ENCODE peak calls at places on chromosome 15, in nine cellular contexts. F is lower lobe of right lung; Q is brain microvascular endothelial cell; U is mammary epithelial cell; O is psoas muscle; L is CD8-positive, alpha-beta T cell; K is lung; C is Peyer's patch; G is Panc1. S is an unnamed sample.

GRCh38 chr15:73926191-73927002 is at the start of gene LOXL1:
- DNase-seq in F (peak), Q (peak), U (peak), O (peak), L (no peak), K (peak), C (peak), G (no peak), S (peak)

GRCh38 chr15:47384316-47384715 is 333.0 kb upstream of the SEMA6D start:
- DNase-seq in F (no peak), Q (peak), U (peak), O (peak), L (no peak), K (no peak), C (no peak), G (no peak), S (peak)

GRCh38 chr15:44298878-44299277 is 10.4 kb downstream of the GOLM2 start:
- DNase-seq in F (no peak), Q (no peak), U (no peak), O (no peak), L (no peak), K (no peak), C (no peak), G (no peak), S (no peak)

GRCh38 chr15:44729394-44729913 is 6.9 kb upstream of the TRIM69 start:
- DNase-seq in F (peak), Q (no peak), U (no peak), O (peak), L (no peak), K (no peak), C (no peak), G (no peak), S (no peak)

GRCh38 chr15:48664436-48664835 is 18.9 kb upstream of the FBN1 start:
- DNase-seq in F (no peak), Q (no peak), U (no peak), O (no peak), L (no peak), K (no peak), C (no peak), G (no peak), S (no peak)

GRCh38 chr15:83092309-83092976 is 15.0 kb upstream of the TM6SF1 start:
- DNase-seq in F (peak), Q (peak), U (peak), O (no peak), L (no peak), K (no peak), C (no peak), G (no peak), S (peak)

GRCh38 chr15:68980786-68981185 is 33.7 kb upstream of the NOX5 start:
- DNase-seq in F (no peak), Q (no peak), U (no peak), O (no peak), L (no peak), K (no peak), C (no peak), G (no peak), S (no peak)

GRCh38 chr15:28274211-28274610 is 47.8 kb downstream of the HERC2 start:
- DNase-seq in F (no peak), Q (no peak), U (no peak), O (no peak), L (no peak), K (no peak), C (no peak), G (no peak), S (no peak)

GRCh38 chr15:68635142-68635541 is 56.3 kb downstream of the CORO2B start:
- DNase-seq in F (no peak), Q (no peak), U (no peak), O (no peak), L (no peak), K (no peak), C (peak), G (no peak), S (peak)

GRCh38 chr15:76711351-76711827 is 193.8 kb downstream of the SCAPER start:
- DNase-seq in F (no peak), Q (no peak), U (no peak), O (no peak), L (no peak), K (no peak), C (no peak), G (no peak), S (no peak)

GRCh38 chr15:98700501-98700900 is 52.2 kb downstream of the IGF1R start:
- DNase-seq in F (no peak), Q (no peak), U (no peak), O (no peak), L (no peak), K (no peak), C (no peak), G (no peak), S (no peak)

GRCh38 chr15:78950906-78951840 is 6.3 kb upstream of the CTSH start:
- DNase-seq in F (no peak), Q (no peak), U (peak), O (no peak), L (no peak), K (no peak), C (no peak), G (peak), S (no peak)

GRCh38 chr15:68652141-68652540 is 73.3 kb downstream of the CORO2B start:
- DNase-seq in F (no peak), Q (no peak), U (no peak), O (no peak), L (no peak), K (no peak), C (no peak), G (no peak), S (no peak)

GRCh38 chr15:52424856-52425431 is 103.7 kb downstream of the MYO5A start:
- DNase-seq in F (no peak), Q (no peak), U (no peak), O (no peak), L (no peak), K (no peak), C (no peak), G (no peak), S (no peak)

GRCh38 chr15:94206463-94207167 is 24.7 kb upstream of the MCTP2 start:
- DNase-seq in F (no peak), Q (peak), U (peak), O (no peak), L (no peak), K (no peak), C (no peak), G (no peak), S (no peak)

GRCh38 chr15:78093242-78094020 is 1.1 kb downstream of the SH2D7 start:
- DNase-seq in F (no peak), Q (peak), U (peak), O (no peak), L (no peak), K (no peak), C (peak), G (no peak), S (peak)

GRCh38 chr15:82986442-82986780 is 401 bp downstream of the RAMAC start:
- DNase-seq in F (no peak), Q (no peak), U (no peak), O (no peak), L (no peak), K (no peak), C (no peak), G (no peak), S (no peak)

GRCh38 chr15:32029409-32029861 is 880 bp upstream of the CHRNA7 start:
- DNase-seq in F (peak), Q (no peak), U (no peak), O (no peak), L (no peak), K (no peak), C (peak), G (no peak), S (no peak)

GRCh38 chr15:90104551-90104950 is 2.3 kb upstream of the IDH2 start:
- DNase-seq in F (no peak), Q (no peak), U (no peak), O (no peak), L (no peak), K (no peak), C (no peak), G (no peak), S (no peak)

GRCh38 chr15:69017978-69018377 is 3.5 kb downstream of the NOX5 start:
- DNase-seq in F (no peak), Q (no peak), U (no peak), O (no peak), L (no peak), K (no peak), C (no peak), G (no peak), S (no peak)

GRCh38 chr15:67125589-67126502 is 60.4 kb downstream of the SMAD3 start:
- DNase-seq in F (no peak), Q (peak), U (peak), O (peak), L (no peak), K (peak), C (no peak), G (peak), S (peak)

GRCh38 chr15:84620626-84621025 is 19.8 kb downstream of the ZSCAN2 start:
- DNase-seq in F (no peak), Q (no peak), U (no peak), O (no peak), L (no peak), K (no peak), C (no peak), G (no peak), S (no peak)

GRCh38 chr15:42131826-42132806 is 24.3 kb downstream of the PLA2G4F start:
- DNase-seq in F (peak), Q (no peak), U (no peak), O (no peak), L (no peak), K (peak), C (no peak), G (no peak), S (no peak)

GRCh38 chr15:49855917-49856637 is 235.2 kb downstream of the DTWD1 start:
- DNase-seq in F (no peak), Q (peak), U (no peak), O (no peak), L (no peak), K (no peak), C (no peak), G (no peak), S (peak)

GRCh38 chr15:51735211-51735610 is 2.2 kb downstream of the LYSMD2 start:
- DNase-seq in F (no peak), Q (no peak), U (no peak), O (no peak), L (no peak), K (no peak), C (no peak), G (no peak), S (no peak)

GRCh38 chr15:95930659-95931375 is 399.7 kb upstream of the NR2F2 start:
- DNase-seq in F (no peak), Q (no peak), U (no peak), O (no peak), L (no peak), K (no peak), C (no peak), G (no peak), S (no peak)

GRCh38 chr15:48177383-48177874 is 666 bp downstream of the MYEF2 start:
- DNase-seq in F (no peak), Q (peak), U (peak), O (no peak), L (no peak), K (no peak), C (no peak), G (no peak), S (no peak)

GRCh38 chr15:98713585-98714001 is 65.3 kb downstream of the IGF1R start:
- DNase-seq in F (no peak), Q (no peak), U (peak), O (no peak), L (no peak), K (no peak), C (no peak), G (no peak), S (no peak)

GRCh38 chr15:96502196-96502595 is 171.7 kb downstream of the NR2F2 start:
- DNase-seq in F (no peak), Q (no peak), U (no peak), O (no peak), L (no peak), K (no peak), C (no peak), G (no peak), S (no peak)

DNA sequence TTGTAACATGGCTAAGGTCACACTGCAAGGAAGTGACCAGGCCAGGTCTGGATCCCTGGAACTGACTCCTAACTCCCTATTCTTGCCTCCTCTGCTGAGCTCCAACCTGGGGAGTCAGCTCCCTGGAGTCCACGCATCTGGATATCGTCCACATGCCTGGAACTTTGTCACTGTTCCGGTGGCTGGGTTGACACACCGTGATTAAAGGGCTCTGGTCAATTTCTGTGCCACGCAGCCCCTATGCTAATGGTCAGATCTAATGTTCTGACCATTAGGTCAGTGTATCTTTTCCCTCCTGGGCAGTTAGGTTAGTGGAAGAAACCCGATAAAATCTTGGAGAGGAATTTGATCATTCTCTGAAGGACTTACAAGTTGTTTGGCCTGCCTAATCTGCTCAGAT is 1.6 kb upstream of the TPM1 start:
- DNase-seq in F (no peak), Q (no peak), U (peak), O (no peak), L (no peak), K (no peak), C (no peak), G (no peak), S (no peak)
- H3K4me3 ChIP-seq in F (no peak), Q (no peak), U (no peak), O (peak), L (no peak), K (no peak), C (no peak), G (no peak), S (peak)

DNA sequence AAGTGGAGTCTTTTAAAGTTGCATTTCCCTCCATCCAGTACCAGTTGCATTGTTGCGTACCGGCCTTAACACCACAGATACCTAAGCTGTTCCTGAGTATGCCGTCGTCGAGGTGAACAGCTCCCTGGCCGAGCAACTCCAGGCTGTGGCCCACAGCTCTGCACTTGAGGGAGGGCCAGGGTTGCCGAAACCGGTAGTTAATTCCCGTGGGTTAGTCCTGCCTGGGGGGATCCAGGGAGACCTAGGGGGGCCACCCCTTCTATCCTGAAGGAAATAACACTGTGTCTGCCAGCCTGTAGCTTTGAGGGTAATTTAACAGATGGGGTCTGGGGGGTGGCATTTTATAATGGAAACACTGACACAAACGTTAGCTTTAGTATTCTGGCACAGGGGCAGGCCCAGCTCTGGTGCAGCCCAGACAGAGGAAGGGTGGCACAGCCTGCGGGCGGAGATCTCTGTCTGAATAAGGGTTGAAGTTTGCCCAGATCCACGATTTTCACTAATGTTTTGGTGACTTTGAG is 60.8 kb downstream of the RGMA start:
- DNase-seq in F (no peak), Q (no peak), U (no peak), O (no peak), L (no peak), K (no peak), C (no peak), G (no peak), S (peak)
- H3K4me3 ChIP-seq in F (no peak), Q (no peak), U (no peak), O (peak), L (no peak), K (no peak), C (no peak), G (no peak), S (peak)

DNA sequence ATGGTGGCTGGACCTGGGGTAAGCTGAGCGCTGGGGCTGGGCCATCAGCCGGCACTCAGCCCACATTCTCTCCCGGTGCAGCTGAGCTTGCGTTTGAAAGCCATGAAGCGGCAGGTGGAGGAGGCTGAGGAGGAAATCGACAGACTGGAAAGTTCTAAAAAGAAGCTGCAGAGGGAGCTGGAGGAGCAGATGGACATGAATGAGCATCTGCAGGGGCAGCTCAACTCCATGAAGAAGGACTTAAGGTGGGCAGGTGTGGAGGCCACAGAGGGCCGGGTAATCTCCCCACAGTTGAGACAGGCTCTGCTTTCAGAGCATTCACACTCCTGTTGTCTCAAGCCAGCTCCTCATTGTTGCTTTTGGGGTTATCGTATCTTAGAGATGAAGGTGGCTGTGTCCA is 45.7 kb upstream of the MYZAP start:
- DNase-seq in F (no peak), Q (no peak), U (no peak), O (no peak), L (no peak), K (no peak), C (no peak), G (no peak), S (no peak)
- H3K4me3 ChIP-seq in F (no peak), Q (no peak), U (no peak), O (no peak), L (no peak), K (no peak), C (no peak), G (no peak), S (no peak)

GRCh38 chr15:80778964-80779657 is at the start of gene CEMIP:
- DNase-seq in F (peak), Q (peak), U (peak), O (peak), L (peak), K (peak), C (peak), G (no peak), S (peak)
- H3K4me3 ChIP-seq in F (peak), Q (peak), U (peak), O (peak), L (no peak), K (peak), C (peak), G (peak), S (peak)

GRCh38 chr15:100663550-100664335 is 61.4 kb downstream of the ASB7 start:
- DNase-seq in F (no peak), Q (peak), U (no peak), O (no peak), L (no peak), K (no peak), C (no peak), G (no peak), S (no peak)
- H3K4me3 ChIP-seq in F (no peak), Q (no peak), U (no peak), O (no peak), L (no peak), K (no peak), C (no peak), G (no peak), S (no peak)